ENCODE peak calls at places on chromosome 12, in ten cellular contexts. M is neural progenitor cell; N is ELR; Y is activated CD8-positive, alpha-beta memory T cell treated with anti-CD3 and anti-CD28 coated beads, Interleukin-2, amount 50 U/mL, for 48 hours; R is tibial nerve; E is HFF-Myc; S is NCI-H2081; V is kidney tubule cell; O is activated naive CD4-positive, alpha-beta T cell treated with anti-CD3 and anti-CD28 coated beads, Interleukin-2, amount 50 U/mL, for 72 hours; F is spleen. P is an unnamed sample.

GRCh38 chr12:130127909-130128763 is 34.1 kb upstream of the FZD10 start:
- DNase-seq in F (peak; percentile 69), R (peak; percentile 34), O (no peak), Y (no peak), N (no peak), M (no peak), V (no peak), E (no peak), S (no peak), P (no peak)

GRCh38 chr12:31574803-31575573 is 15.9 kb downstream of the DENND5B start:
- DNase-seq in S (no peak), F (no peak), O (no peak), M (peak; percentile 23), V (peak; percentile 13), Y (no peak), E (no peak), N (peak; percentile 39), R (no peak), P (no peak)

GRCh38 chr12:55842681-55843429 is at the start of gene MMP19:
- DNase-seq in N (peak; percentile 83), S (no peak), E (peak; percentile 65), O (no peak), R (no peak), M (no peak), V (peak; percentile 35), F (peak; percentile 69), Y (no peak), P (peak; percentile 68)

GRCh38 chr12:2974560-2974971 is 15.4 kb downstream of the TEAD4 start:
- DNase-seq in M (no peak), F (no peak), Y (no peak), S (no peak), V (peak; percentile 18), E (no peak), R (no peak), N (peak; percentile 35), O (no peak), P (no peak)

GRCh38 chr12:115037830-115038229 is 353.9 kb upstream of the TBX3 start:
- DNase-seq in Y (no peak), M (no peak), S (no peak), F (no peak), O (no peak), E (no peak), V (no peak), R (no peak), N (no peak), P (no peak)

GRCh38 chr12:124764870-124765570 is 98.6 kb downstream of the SCARB1 start:
- DNase-seq in R (peak; percentile 62), O (no peak), F (no peak), V (peak; percentile 89), M (no peak), Y (no peak), E (peak; percentile 52), S (no peak), N (no peak), P (peak; percentile 55)

GRCh38 chr12:113515082-113515856 is 43.6 kb upstream of the LHX5 start:
- DNase-seq in O (no peak), E (no peak), N (no peak), M (peak; percentile 93), S (no peak), R (no peak), V (no peak), Y (no peak), F (no peak), P (no peak)

GRCh38 chr12:98373019-98373554 is 142.3 kb upstream of the TMPO start:
- DNase-seq in V (peak; percentile 57), Y (no peak), E (peak; percentile 39), R (no peak), F (no peak), S (peak; percentile 85), N (peak; percentile 53), O (no peak), M (peak; percentile 73), P (peak; percentile 35)

GRCh38 chr12:127943481-127944210 is 323.3 kb upstream of the TMEM132C start:
- DNase-seq in V (no peak), R (no peak), S (no peak), N (peak; percentile 70), O (no peak), F (no peak), E (no peak), Y (no peak), M (no peak), P (peak; percentile 48)

GRCh38 chr12:115411121-115411520 is 727.1 kb upstream of the TBX3 start:
- DNase-seq in R (no peak), S (no peak), F (no peak), M (peak; percentile 35), O (no peak), E (no peak), V (no peak), N (no peak), Y (no peak), P (no peak)

GRCh38 chr12:124720687-124721500 is 142.8 kb downstream of the SCARB1 start:
- DNase-seq in V (peak; percentile 93), Y (no peak), F (no peak), M (no peak), O (no peak), S (peak; percentile 87), N (peak; percentile 61), E (no peak), R (no peak), P (no peak)

GRCh38 chr12:42180990-42181611 is 36.4 kb upstream of the GXYLT1 start:
- DNase-seq in R (no peak), V (peak; percentile 42), E (no peak), F (no peak), Y (no peak), N (no peak), O (no peak), M (no peak), S (no peak), P (no peak)

GRCh38 chr12:62900686-62901272 is 34.2 kb downstream of the PPM1H start:
- DNase-seq in N (no peak), S (no peak), O (no peak), M (no peak), V (no peak), E (no peak), R (no peak), Y (no peak), F (no peak), P (no peak)

GRCh38 chr12:107415834-107416233 is 269.8 kb upstream of the PWP1 start:
- DNase-seq in M (no peak), F (no peak), N (peak; percentile 61), S (no peak), V (peak; percentile 98), R (no peak), O (no peak), E (no peak), Y (no peak), P (no peak)

GRCh38 chr12:2646341-2646740 is 148.4 kb upstream of the FKBP4 start:
- DNase-seq in Y (no peak), F (peak; percentile 38), S (no peak), R (no peak), N (no peak), O (no peak), M (no peak), E (no peak), V (no peak), P (no peak)

GRCh38 chr12:99619389-99620158 is 28.0 kb upstream of the GARIN6 start:
- DNase-seq in F (no peak), N (peak; percentile 66), R (no peak), S (peak; percentile 28), Y (no peak), V (peak; percentile 59), M (peak; percentile 70), O (no peak), E (peak; percentile 0), P (peak; percentile 59)